ENCODE peak calls at places on chromosome 16, in eight cellular contexts. C, X, N, P, U, J, L and F are unnamed samples.

GRCh38 chr16:29012913-29013641 is 28.2 kb downstream of the LAT start:
- DNase-seq in X (no peak), P (no peak), U (no peak), J (no peak), N (no peak), C (no peak), L (no peak), F (no peak)

GRCh38 chr16:69762843-69763556 is 868 bp downstream of the WWP2 start:
- DNase-seq in X (no peak), N (peak), P (no peak), L (no peak), J (no peak), U (peak), C (no peak), F (peak)

GRCh38 chr16:16080465-16081065 is 131.1 kb downstream of the ABCC1 start:
- DNase-seq in P (no peak), N (no peak), X (no peak), U (peak), L (no peak), J (no peak), C (no peak), F (no peak)

GRCh38 chr16:83602797-83603735 is 204.7 kb upstream of the HSBP1 start:
- DNase-seq in L (no peak), X (no peak), N (no peak), P (no peak), J (no peak), C (no peak), U (no peak), F (no peak)

GRCh38 chr16:53896711-53897110 is 192.8 kb downstream of the FTO start:
- DNase-seq in X (no peak), L (no peak), P (no peak), J (no peak), U (no peak), C (no peak), N (no peak), F (no peak)

GRCh38 chr16:70734522-70734921 is 48.7 kb upstream of the MTSS2 start:
- DNase-seq in N (no peak), X (no peak), C (no peak), P (no peak), U (no peak), L (no peak), J (no peak), F (no peak)

GRCh38 chr16:82197540-82198240 is 27.7 kb upstream of the MPHOSPH6 start:
- DNase-seq in L (no peak), J (no peak), C (no peak), P (no peak), X (no peak), N (no peak), U (no peak), F (no peak)

GRCh38 chr16:3289998-3290673 is 6.8 kb downstream of the ZNF263 start:
- DNase-seq in J (no peak), C (no peak), U (no peak), P (no peak), L (no peak), X (no peak), N (peak), F (no peak)

GRCh38 chr16:29745126-29745852 is 501 bp downstream of the C16orf54 start:
- DNase-seq in C (no peak), U (no peak), L (no peak), P (no peak), J (peak), X (no peak), N (no peak), F (no peak)

GRCh38 chr16:17238285-17239028 is 232.3 kb downstream of the XYLT1 start:
- DNase-seq in C (no peak), X (no peak), L (no peak), P (no peak), J (no peak), U (no peak), N (no peak), F (no peak)

GRCh38 chr16:67748791-67749282 is 29.7 kb upstream of the GFOD2 start:
- DNase-seq in U (no peak), J (no peak), C (no peak), P (no peak), L (no peak), X (no peak), N (no peak), F (no peak)

GRCh38 chr16:48914070-48914469 is 304.1 kb upstream of the N4BP1 start:
- DNase-seq in X (no peak), J (no peak), C (no peak), U (peak), L (no peak), P (no peak), N (no peak), F (no peak)

GRCh38 chr16:57041182-57042156 is 50.9 kb upstream of the CPNE2 start:
- DNase-seq in P (no peak), N (peak), U (no peak), L (no peak), J (peak), X (no peak), C (no peak), F (no peak)

GRCh38 chr16:50284131-50284911 is 18.0 kb downstream of the ADCY7 start:
- DNase-seq in C (no peak), X (no peak), J (peak), P (no peak), L (no peak), N (no peak), U (no peak), F (no peak)

GRCh38 chr16:49466529-49466831 is 92.9 kb downstream of the C16orf78 start:
- DNase-seq in P (no peak), J (peak), N (no peak), X (no peak), L (peak), U (no peak), C (no peak), F (no peak)

GRCh38 chr16:5035909-5036227 is 2.1 kb upstream of the NAGPA start:
- DNase-seq in C (no peak), U (no peak), L (no peak), P (no peak), X (no peak), N (no peak), J (peak), F (no peak)

GRCh38 chr16:88303405-88303804 is 79.4 kb upstream of the ZNF469 start:
- DNase-seq in X (no peak), L (no peak), N (no peak), U (no peak), P (no peak), C (no peak), J (no peak), F (no peak)
- H3K27ac ChIP-seq in X (no peak), L (no peak), N (peak), U (no peak), P (no peak), C (no peak), J (no peak), F (no peak)

GRCh38 chr16:85670840-85671239 is 17.9 kb downstream of the GINS2 start:
- DNase-seq in N (no peak), U (no peak), P (no peak), J (peak), L (no peak), X (no peak), C (no peak), F (no peak)
- H3K27ac ChIP-seq in N (no peak), U (peak), P (no peak), J (no peak), L (no peak), X (no peak), C (no peak), F (no peak)

GRCh38 chr16:81003610-81004460 is 2.9 kb downstream of the CMC2 start:
- DNase-seq in L (no peak), N (no peak), J (no peak), U (no peak), X (no peak), P (no peak), C (no peak), F (no peak)

GRCh38 chr16:81005644-81006471 is 827 bp downstream of the CMC2 start:
- DNase-seq in C (no peak), X (no peak), J (peak), U (peak), L (no peak), N (peak), P (peak), F (peak)

GRCh38 chr16:81003064-81003463 is 3.6 kb downstream of the CMC2 start:
- DNase-seq in X (no peak), C (no peak), P (no peak), N (no peak), J (no peak), U (no peak), L (no peak), F (no peak)

GRCh38 chr16:81006472-81007311 is at the start of the genes CENPN and CMC2:
- DNase-seq in N (peak), J (peak), U (peak), X (peak), C (peak), L (peak), P (peak), F (peak)

DNA sequence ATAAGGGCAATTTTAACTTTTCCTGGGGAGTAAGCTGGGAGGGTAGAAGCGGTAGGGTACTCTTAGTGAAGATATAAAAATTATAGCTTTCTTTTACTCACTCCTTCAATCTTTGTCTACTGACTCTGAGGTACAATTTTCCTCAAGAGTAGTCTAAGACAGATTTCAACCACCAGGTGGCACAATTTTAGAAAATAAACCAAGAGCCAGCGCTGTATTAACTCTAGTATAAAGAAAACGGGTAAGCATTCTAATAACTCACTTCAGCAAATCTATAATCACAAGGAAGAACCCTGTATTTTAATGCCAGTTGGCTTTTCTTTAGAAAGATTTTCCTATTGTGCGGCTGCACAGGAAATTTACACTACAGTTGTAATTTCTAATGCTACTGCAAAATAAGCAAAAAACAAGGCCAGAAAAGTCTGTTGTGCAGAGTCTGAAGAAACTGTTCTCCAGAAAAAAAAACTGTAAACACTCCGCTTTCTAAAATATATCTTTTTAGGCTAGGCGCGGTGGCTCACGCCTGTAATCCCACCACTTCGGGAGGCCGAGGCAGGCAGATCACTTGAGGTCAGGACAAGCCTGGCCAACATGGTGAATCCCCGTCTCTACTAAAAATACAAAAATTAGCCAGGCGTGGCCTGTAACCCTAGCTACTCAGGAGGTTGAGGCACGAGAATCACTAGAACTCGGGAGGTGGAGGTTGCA is 1.9 kb downstream of the CMC2 start:
- DNase-seq in X (peak), C (no peak), L (no peak), J (no peak), N (peak), U (peak), P (no peak), F (no peak)
- H3K27ac ChIP-seq in X (no peak), C (no peak), L (peak), J (peak), N (peak), U (no peak), P (no peak), F (no peak)

GRCh38 chr16:11633113-11633512 is 35.1 kb upstream of the SNN start:
- DNase-seq in L (no peak), X (no peak), J (no peak), N (no peak), P (no peak), U (no peak), C (no peak), F (no peak)
- H3K27ac ChIP-seq in L (no peak), X (peak), J (peak), N (peak), P (peak), U (no peak), C (peak), F (no peak)

GRCh38 chr16:84726079-84726669 is 26.4 kb downstream of the USP10 start:
- DNase-seq in X (peak), U (peak), J (peak), L (peak), C (peak), P (peak), N (peak), F (peak)
- H3K27ac ChIP-seq in X (no peak), U (no peak), J (peak), L (peak), C (no peak), P (peak), N (peak), F (no peak)